ENCODE peak calls at places on chromosomes 12 and 14, in six cellular contexts. T, O, Z, B, L and Q are unnamed samples.

GRCh38 chr12:47071241-47071852 is 8.1 kb upstream of the PCED1B start:
- DNase-seq in O (no peak), Z (peak), B (no peak), T (no peak), L (no peak), Q (no peak)

GRCh38 chr12:64679487-64679983 is 69.2 kb downstream of the RASSF3 start:
- DNase-seq in L (no peak), T (no peak), B (peak), O (peak), Z (peak), Q (no peak)

GRCh38 chr14:49972840-49973239 is 80.0 kb downstream of the ARF6 start:
- DNase-seq in T (peak), B (peak), Z (peak), L (peak), O (peak), Q (no peak)

GRCh38 chr12:88391556-88391955 is 188.7 kb downstream of the KITLG start:
- DNase-seq in Z (peak), L (peak), T (peak), B (no peak), O (no peak), Q (no peak)

GRCh38 chr14:33592298-33592697 is 358.6 kb downstream of the EGLN3 start:
- DNase-seq in Z (no peak), L (no peak), O (no peak), B (no peak), T (no peak), Q (no peak)

GRCh38 chr12:7512528-7512927 is 9.0 kb upstream of the CD163 start:
- DNase-seq in T (peak), B (no peak), L (peak), O (no peak), Z (peak), Q (no peak)

GRCh38 chr12:96402061-96402460 is 1.8 kb upstream of the CDK17 start:
- DNase-seq in B (no peak), L (no peak), T (no peak), O (no peak), Z (no peak), Q (no peak)

GRCh38 chr12:3130053-3130805 is 53.0 kb downstream of the TSPAN9 start:
- DNase-seq in O (no peak), L (no peak), B (peak), Z (no peak), T (no peak), Q (no peak)

GRCh38 chr12:115922952-115923564 is 354.4 kb downstream of the MED13L start:
- DNase-seq in B (peak), O (no peak), Z (peak), T (no peak), L (no peak), Q (no peak)

GRCh38 chr14:105488781-105489606 is 2.1 kb upstream of the TEDC1 start:
- DNase-seq in O (peak), B (peak), Z (no peak), T (no peak), L (no peak), Q (no peak)

GRCh38 chr12:28540324-28540714 is 350.1 kb downstream of the CCDC91 start:
- DNase-seq in T (no peak), B (no peak), L (no peak), O (no peak), Z (peak), Q (no peak)

GRCh38 chr12:24728366-24728765 is 220.5 kb downstream of the BCAT1 start:
- DNase-seq in L (no peak), O (no peak), Z (peak), T (peak), B (no peak), Q (no peak)

GRCh38 chr14:51732494-51733080 is 80.9 kb downstream of the FRMD6 start:
- DNase-seq in O (no peak), L (no peak), Z (no peak), T (no peak), B (no peak), Q (no peak)

GRCh38 chr14:94548999-94549985 is 11.9 kb upstream of the SERPINA4 start:
- DNase-seq in T (no peak), O (peak), L (peak), Z (peak), B (peak), Q (peak)

GRCh38 chr14:57979376-57980048 is 113.6 kb upstream of the SLC35F4 start:
- DNase-seq in L (no peak), B (no peak), T (no peak), Z (no peak), O (no peak), Q (no peak)

GRCh38 chr12:124517260-124518050 is 50.0 kb downstream of the NCOR2 start:
- DNase-seq in B (peak), Z (peak), O (peak), T (no peak), L (no peak), Q (peak)

GRCh38 chr14:91369628-91370445 is 47.8 kb downstream of the CCDC88C start:
- DNase-seq in O (no peak), B (no peak), Z (no peak), L (no peak), T (no peak), Q (no peak)

GRCh38 chr14:21556378-21557083 is 23.3 kb downstream of the OR10G3 start:
- DNase-seq in O (no peak), T (no peak), Z (no peak), B (no peak), L (no peak), Q (no peak)

GRCh38 chr12:127284870-127285431 is 982.0 kb upstream of the TMEM132C start:
- DNase-seq in O (no peak), Z (peak), T (peak), B (peak), L (peak), Q (no peak)

GRCh38 chr14:26730929-26731618 is 133.2 kb upstream of the NOVA1 start:
- DNase-seq in O (no peak), B (no peak), L (no peak), Z (peak), T (no peak), Q (peak)

GRCh38 chr14:91396959-91397815 is 20.4 kb downstream of the CCDC88C start:
- DNase-seq in L (no peak), T (no peak), O (no peak), Z (no peak), B (no peak), Q (no peak)

GRCh38 chr12:104360988-104361707 is 57.6 kb downstream of the EID3 start:
- DNase-seq in Z (peak), L (no peak), T (no peak), O (no peak), B (peak), Q (no peak)

GRCh38 chr12:59715434-59715833 is 119.6 kb downstream of the SLC16A7 start:
- DNase-seq in B (no peak), O (no peak), L (no peak), T (no peak), Z (no peak), Q (no peak)

GRCh38 chr12:47094804-47095203 is 15.0 kb upstream of the AMIGO2 start:
- DNase-seq in B (no peak), T (no peak), O (no peak), L (no peak), Z (no peak), Q (no peak)

GRCh38 chr12:51818567-51819300 is 29.8 kb downstream of the FIGNL2 start:
- DNase-seq in O (no peak), T (peak), B (no peak), L (peak), Z (peak), Q (no peak)

GRCh38 chr14:22837059-22837749 is 819 bp downstream of the MMP14 start:
- DNase-seq in T (no peak), B (no peak), L (no peak), O (peak), Z (peak), Q (no peak)

GRCh38 chr12:94714378-94714777 is 64.0 kb upstream of the TMCC3 start:
- DNase-seq in O (no peak), B (no peak), L (no peak), T (no peak), Z (peak), Q (no peak)

GRCh38 chr12:63098851-63099250 is 52.1 kb downstream of the AVPR1A start:
- DNase-seq in O (no peak), B (no peak), L (no peak), T (no peak), Z (no peak), Q (no peak)

GRCh38 chr14:100714205-100714781 is 12.4 kb upstream of the DLK1 start:
- DNase-seq in O (no peak), B (no peak), Z (no peak), T (no peak), L (no peak), Q (peak)

GRCh38 chr12:50841654-50842531 is 833 bp upstream of the TMPRSS12 start:
- DNase-seq in O (no peak), B (no peak), L (no peak), T (no peak), Z (no peak), Q (no peak)

GRCh38 chr12:4355843-4356327 is 23.6 kb downstream of the FGF23 start:
- DNase-seq in L (no peak), Z (peak), O (no peak), T (no peak), B (no peak), Q (peak)

GRCh38 chr12:106147956-106148355 is 9.2 kb upstream of the NUAK1 start:
- DNase-seq in B (no peak), T (no peak), L (no peak), Z (no peak), O (no peak), Q (peak)

GRCh38 chr12:3559601-3560294 is 68.7 kb downstream of the PRMT8 start:
- DNase-seq in O (no peak), Z (no peak), T (no peak), L (no peak), B (peak), Q (no peak)

GRCh38 chr14:72591401-72591800 is 302.5 kb downstream of the DPF3 start:
- DNase-seq in Z (no peak), T (no peak), B (no peak), L (no peak), O (no peak), Q (no peak)

GRCh38 chr14:72595152-72595551 is 298.7 kb downstream of the DPF3 start:
- DNase-seq in Z (no peak), T (no peak), B (no peak), L (no peak), O (no peak), Q (no peak)

GRCh38 chr14:72590577-72590976 is 303.3 kb downstream of the DPF3 start:
- DNase-seq in T (no peak), Z (no peak), B (peak), L (no peak), O (no peak), Q (no peak)

GRCh38 chr14:72597834-72598233 is 296.1 kb downstream of the DPF3 start:
- DNase-seq in O (no peak), B (no peak), Z (no peak), T (no peak), L (no peak), Q (no peak)

DNA sequence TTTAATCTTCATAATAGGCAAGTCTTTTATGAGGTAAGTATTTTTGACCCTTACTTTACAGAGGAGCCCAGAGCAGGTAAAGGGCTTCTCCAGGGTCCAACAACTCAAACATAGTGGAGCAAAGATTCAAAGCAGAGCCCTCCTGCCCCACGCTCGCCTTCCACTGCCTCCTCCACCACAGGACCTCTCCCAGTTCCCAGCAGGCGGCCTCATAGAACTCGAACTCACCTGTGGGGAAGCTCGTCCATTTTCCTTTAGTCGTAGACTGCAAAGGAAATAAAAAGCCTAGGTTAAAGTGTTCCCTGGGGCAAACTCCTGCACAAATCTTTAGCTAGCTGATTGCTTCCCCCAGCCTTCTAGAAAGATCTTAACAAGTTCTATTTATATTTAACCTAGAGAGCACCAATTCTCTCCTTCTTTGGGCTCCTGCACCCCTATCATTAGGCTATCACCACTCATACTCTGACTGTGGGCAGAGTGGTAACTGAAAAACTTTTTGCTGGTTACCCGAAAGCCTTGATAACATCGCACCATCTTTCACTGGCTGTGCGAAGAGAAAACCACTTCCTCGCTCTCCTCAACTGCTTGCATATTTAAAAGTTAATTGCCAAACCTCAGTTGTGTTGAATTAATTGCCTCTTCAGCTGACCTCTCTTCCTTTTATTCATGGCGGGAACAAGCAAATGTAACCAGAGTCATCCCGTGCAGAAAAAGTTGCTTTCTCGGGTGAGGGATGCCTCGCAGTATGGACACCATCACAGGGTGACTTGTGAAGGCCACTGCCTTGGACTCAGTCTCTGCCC is 299.6 kb downstream of the DPF3 start:
- DNase-seq in Z (no peak), T (no peak), O (no peak), L (no peak), B (peak), Q (no peak)
- H3K4me3 ChIP-seq in Z (no peak), T (no peak), O (no peak), L (no peak), B (no peak), Q (no peak)

GRCh38 chr14:101843665-101844064 is 82.2 kb downstream of the PPP2R5C start:
- DNase-seq in T (no peak), B (no peak), Z (no peak), O (no peak), L (no peak), Q (no peak)
- H3K4me3 ChIP-seq in T (no peak), B (no peak), Z (no peak), O (no peak), L (no peak), Q (no peak)

GRCh38 chr12:119802472-119802871 is 74.6 kb downstream of the CIT start:
- DNase-seq in Z (peak), O (no peak), T (peak), L (no peak), B (peak), Q (peak)

GRCh38 chr12:119807380-119807779 is 69.7 kb downstream of the CIT start:
- DNase-seq in Z (no peak), T (no peak), B (no peak), O (no peak), L (no peak), Q (no peak)

GRCh38 chr12:119808441-119808840 is 68.7 kb downstream of the CIT start:
- DNase-seq in T (peak), B (no peak), Z (no peak), O (no peak), L (no peak), Q (no peak)

GRCh38 chr12:119804011-119804641 is 73.0 kb downstream of the CIT start:
- DNase-seq in T (no peak), O (no peak), B (peak), Z (peak), L (no peak), Q (peak)

DNA sequence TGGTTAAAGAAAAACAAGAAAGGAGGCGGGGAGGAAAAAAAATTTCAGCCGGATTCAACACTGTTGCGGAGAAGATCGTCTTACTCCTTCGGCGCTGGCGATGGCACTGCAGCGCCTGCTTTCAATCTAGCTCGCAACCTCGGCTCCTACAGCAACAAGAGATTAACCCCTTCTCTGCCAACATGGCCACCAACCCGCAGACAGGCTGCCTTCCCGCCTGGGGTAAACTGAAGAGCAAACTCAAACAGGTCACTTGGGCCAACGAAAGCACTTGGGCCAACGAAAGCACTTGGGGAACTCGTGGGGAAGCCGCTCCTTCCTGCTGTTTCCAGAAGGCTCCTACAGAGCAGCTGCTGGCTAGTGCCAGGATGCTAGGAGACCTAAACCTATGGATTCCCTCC is 73.7 kb downstream of the CIT start:
- DNase-seq in T (peak), O (no peak), Z (peak), L (no peak), B (no peak), Q (peak)
- H3K4me3 ChIP-seq in T (peak), O (no peak), Z (peak), L (peak), B (no peak), Q (peak)

GRCh38 chr12:70719672-70720420 is 82.6 kb upstream of the PTPRB start:
- DNase-seq in O (no peak), Z (peak), T (no peak), B (no peak), L (no peak), Q (peak)
- H3K4me3 ChIP-seq in O (no peak), Z (peak), T (peak), B (no peak), L (peak), Q (peak)

GRCh38 chr12:53097207-53097563 is 282 bp upstream of the IGFBP6 start:
- DNase-seq in O (peak), Z (peak), T (no peak), L (no peak), B (peak), Q (no peak)
- H3K4me3 ChIP-seq in O (peak), Z (peak), T (peak), L (peak), B (peak), Q (peak)

GRCh38 chr12:110287986-110288385 is 6.9 kb downstream of the ATP2A2 start:
- DNase-seq in L (no peak), T (no peak), Z (no peak), O (no peak), B (no peak), Q (no peak)

GRCh38 chr12:110282343-110282860 is 1.4 kb downstream of the ATP2A2 start:
- DNase-seq in O (no peak), T (no peak), L (no peak), B (no peak), Z (no peak), Q (no peak)

GRCh38 chr12:110282956-110283817 is 2.1 kb downstream of the ATP2A2 start:
- DNase-seq in Z (no peak), B (no peak), O (no peak), L (no peak), T (no peak), Q (no peak)

GRCh38 chr12:110281549-110282342 is 699 bp downstream of the ATP2A2 start:
- DNase-seq in L (no peak), B (peak), T (no peak), Z (peak), O (peak), Q (peak)

GRCh38 chr12:110284597-110284996 is 3.5 kb downstream of the ATP2A2 start:
- DNase-seq in Z (no peak), O (no peak), B (no peak), T (no peak), L (no peak), Q (no peak)
- H3K4me3 ChIP-seq in Z (peak), O (no peak), B (no peak), T (peak), L (peak), Q (peak)